ENCODE peak calls at places on chromosome 7, in six cellular contexts. Y is foreskin fibroblast, P is astrocyte of the cerebellum, T is H7, J is GM12878, K is astrocyte of the spinal cord. W is an unnamed sample.

GRCh38 chr7:155470686-155471638 is 13.0 kb downstream of the EN2 start:
- DNase-seq in Y (peak), P (no peak), T (peak), J (no peak), K (no peak), W (peak)

GRCh38 chr7:156950381-156950858 is 908 bp downstream of the NOM1 start:
- DNase-seq in Y (no peak), P (no peak), T (no peak), J (no peak), K (peak), W (no peak)

GRCh38 chr7:132783824-132784223 is 207.6 kb upstream of the PLXNA4 start:
- DNase-seq in Y (peak), P (peak), T (no peak), J (no peak), K (peak), W (no peak)

GRCh38 chr7:44057181-44057848 is 8.1 kb downstream of the PGAM2 start:
- DNase-seq in Y (no peak), P (no peak), T (peak), J (no peak), K (no peak), W (no peak)

GRCh38 chr7:88132725-88133124 is 87.1 kb downstream of the SRI start:
- DNase-seq in Y (no peak), P (no peak), T (no peak), J (peak), K (no peak), W (no peak)

GRCh38 chr7:1144269-1144771 is 15.7 kb downstream of the ZFAND2A start:
- DNase-seq in Y (peak), P (peak), T (peak), J (no peak), K (peak), W (no peak)

GRCh38 chr7:157442993-157443831 is 106.4 kb downstream of the DNAJB6 start:
- DNase-seq in Y (no peak), P (no peak), T (no peak), J (no peak), K (no peak), W (no peak)

GRCh38 chr7:22949944-22950343 is 64.0 kb downstream of the HYCC1 start:
- DNase-seq in Y (no peak), P (no peak), T (no peak), J (no peak), K (no peak), W (no peak)

GRCh38 chr7:132666786-132667185 is 90.5 kb upstream of the PLXNA4 start:
- DNase-seq in Y (peak), P (no peak), T (no peak), J (no peak), K (no peak), W (no peak)

GRCh38 chr7:66380285-66380888 is 175.3 kb downstream of the TPST1 start:
- DNase-seq in Y (peak), P (no peak), T (no peak), J (no peak), K (no peak), W (no peak)

GRCh38 chr7:64625114-64626082 is 40.5 kb upstream of the ZNF107 start:
- DNase-seq in Y (no peak), P (no peak), T (peak), J (no peak), K (no peak), W (no peak)

GRCh38 chr7:46152671-46153070 is 231.6 kb upstream of the IGFBP3 start:
- DNase-seq in Y (no peak), P (no peak), T (no peak), J (no peak), K (no peak), W (no peak)

GRCh38 chr7:73429218-73429617 is 4.4 kb upstream of the FZD9 start:
- DNase-seq in Y (peak), P (no peak), T (peak), J (no peak), K (peak), W (peak)

GRCh38 chr7:91892821-91893340 is 12.4 kb upstream of the MTERF1 start:
- DNase-seq in Y (peak), P (no peak), T (peak), J (no peak), K (peak), W (peak)

GRCh38 chr7:32073533-32073932 is 3.3 kb upstream of the PDE1C start:
- DNase-seq in Y (no peak), P (no peak), T (no peak), J (no peak), K (no peak), W (no peak)

GRCh38 chr7:132035517-132036362 is 479.3 kb upstream of the PODXL start:
- DNase-seq in Y (no peak), P (no peak), T (no peak), J (no peak), K (no peak), W (no peak)

GRCh38 chr7:32524631-32525030 is 29.3 kb downstream of the AVL9 start:
- DNase-seq in Y (no peak), P (no peak), T (no peak), J (no peak), K (no peak), W (no peak)

GRCh38 chr7:5997210-5997808 is 11.5 kb downstream of the PMS2 start:
- DNase-seq in Y (peak), P (peak), T (peak), J (no peak), K (peak), W (peak)

GRCh38 chr7:95718556-95719410 is 53.6 kb upstream of the DYNC1I1 start:
- DNase-seq in Y (peak), P (no peak), T (no peak), J (no peak), K (peak), W (peak)

GRCh38 chr7:31493714-31494181 is 20.1 kb upstream of the ITPRID1 start:
- DNase-seq in Y (no peak), P (no peak), T (peak), J (no peak), K (no peak), W (peak)

GRCh38 chr7:7535688-7536087 is at the start of gene COL28A1:
- DNase-seq in Y (no peak), P (peak), T (no peak), J (no peak), K (no peak), W (no peak)

GRCh38 chr7:73646785-73647724 is 20.6 kb upstream of the VPS37D start:
- DNase-seq in Y (no peak), P (no peak), T (no peak), J (no peak), K (no peak), W (no peak)

GRCh38 chr7:24323961-24324480 is 40.0 kb downstream of the NPY start:
- DNase-seq in Y (no peak), P (no peak), T (no peak), J (no peak), K (no peak), W (no peak)

GRCh38 chr7:24328050-24328449 is 44.1 kb downstream of the NPY start:
- DNase-seq in Y (no peak), P (no peak), T (no peak), J (no peak), K (no peak), W (no peak)

DNA sequence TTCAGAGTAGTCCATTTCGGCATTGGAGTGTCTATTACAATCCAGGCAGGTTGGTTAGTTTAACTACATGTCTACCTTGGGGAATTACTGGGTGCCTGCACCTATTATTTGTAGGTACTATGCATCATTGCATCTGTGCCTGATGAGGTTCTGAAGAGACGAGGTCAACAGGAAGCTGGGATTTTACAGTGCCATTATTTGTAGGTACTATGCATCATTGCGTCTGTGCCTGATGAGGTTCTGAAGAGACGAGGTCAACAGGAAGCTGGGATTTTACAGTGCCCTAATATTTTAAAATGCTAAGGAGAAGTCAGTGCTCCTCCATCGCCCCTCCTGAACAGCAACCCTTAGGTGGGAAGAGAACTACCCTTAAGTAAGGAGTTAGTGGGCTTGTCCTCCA is 41.7 kb downstream of the NPY start:
- DNase-seq in Y (no peak), P (no peak), T (no peak), J (peak), K (no peak), W (no peak)
- H3K4me3 ChIP-seq in Y (no peak), P (no peak), T (no peak), J (peak), K (no peak), W (no peak)

GRCh38 chr7:139989366-139990141 is 73.2 kb downstream of the PARP12 start:
- DNase-seq in Y (no peak), P (no peak), T (no peak), J (no peak), K (no peak), W (no peak)
- H3K4me3 ChIP-seq in Y (no peak), P (no peak), T (no peak), J (no peak), K (no peak), W (no peak)

GRCh38 chr7:27183682-27184341 is 1.2 kb downstream of the HOXA11 start:
- DNase-seq in Y (peak), P (no peak), T (peak), J (no peak), K (no peak), W (no peak)

GRCh38 chr7:27182285-27182827 is 2.7 kb downstream of the HOXA11 start:
- DNase-seq in Y (peak), P (no peak), T (peak), J (no peak), K (no peak), W (peak)

GRCh38 chr7:27181795-27182275 is 3.2 kb downstream of the HOXA11 start:
- DNase-seq in Y (peak), P (no peak), T (peak), J (no peak), K (no peak), W (no peak)

GRCh38 chr7:27184342-27185012 is 555 bp downstream of the HOXA11 start:
- DNase-seq in Y (peak), P (no peak), T (peak), J (no peak), K (no peak), W (peak)

DNA sequence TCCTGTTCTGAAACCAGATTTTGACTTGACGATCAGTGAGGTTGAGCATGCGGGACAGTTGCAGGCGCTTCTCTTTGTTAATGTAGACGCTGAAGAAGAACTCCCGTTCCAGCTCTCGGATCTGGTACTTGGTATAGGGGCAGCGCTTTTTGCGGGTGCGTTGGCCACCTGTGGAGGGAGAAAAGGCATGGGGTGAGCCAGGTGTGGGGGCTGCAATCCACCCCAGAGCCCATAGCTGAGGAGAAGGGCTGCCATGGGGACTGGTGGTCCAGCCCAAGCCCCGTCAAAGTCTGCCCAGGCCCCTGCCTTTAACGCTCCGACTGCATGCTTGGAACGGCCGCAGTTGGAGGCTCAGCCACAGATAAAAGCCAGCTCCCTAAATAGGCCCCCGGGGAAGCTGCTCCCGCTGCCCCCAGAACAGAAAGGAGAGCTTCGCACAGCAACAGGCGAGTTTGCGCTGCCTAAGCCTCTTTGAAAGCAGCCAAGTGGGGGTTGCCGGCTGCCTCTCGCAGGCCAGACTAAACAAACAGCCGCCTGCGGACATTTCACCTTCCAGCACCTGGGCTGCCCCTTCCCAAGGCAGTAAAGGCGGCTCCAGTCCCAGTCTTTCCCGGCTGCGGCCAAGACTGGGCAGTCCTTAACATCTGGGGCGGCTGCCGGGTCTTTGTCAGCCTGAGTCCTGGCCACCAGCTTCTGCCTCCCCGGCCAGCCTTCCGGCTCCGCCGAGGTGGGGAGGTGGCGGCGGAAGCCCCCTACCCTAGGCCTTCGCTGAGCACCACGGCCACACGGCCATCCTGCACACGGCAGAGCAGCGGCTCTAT is 2.0 kb downstream of the HOXA11 start:
- DNase-seq in Y (peak), P (no peak), T (peak), J (no peak), K (no peak), W (peak)
- H3K4me3 ChIP-seq in Y (peak), P (no peak), T (no peak), J (no peak), K (no peak), W (peak)

GRCh38 chr7:151448261-151449252 is 8.6 kb upstream of the CRYGN start:
- DNase-seq in Y (peak), P (no peak), T (peak), J (no peak), K (peak), W (peak)
- H3K4me3 ChIP-seq in Y (peak), P (peak), T (peak), J (peak), K (peak), W (peak)

GRCh38 chr7:82384051-82384464 is 59.5 kb downstream of the CACNA2D1 start:
- DNase-seq in Y (no peak), P (no peak), T (no peak), J (peak), K (no peak), W (no peak)
- H3K4me3 ChIP-seq in Y (no peak), P (no peak), T (no peak), J (no peak), K (no peak), W (no peak)

DNA sequence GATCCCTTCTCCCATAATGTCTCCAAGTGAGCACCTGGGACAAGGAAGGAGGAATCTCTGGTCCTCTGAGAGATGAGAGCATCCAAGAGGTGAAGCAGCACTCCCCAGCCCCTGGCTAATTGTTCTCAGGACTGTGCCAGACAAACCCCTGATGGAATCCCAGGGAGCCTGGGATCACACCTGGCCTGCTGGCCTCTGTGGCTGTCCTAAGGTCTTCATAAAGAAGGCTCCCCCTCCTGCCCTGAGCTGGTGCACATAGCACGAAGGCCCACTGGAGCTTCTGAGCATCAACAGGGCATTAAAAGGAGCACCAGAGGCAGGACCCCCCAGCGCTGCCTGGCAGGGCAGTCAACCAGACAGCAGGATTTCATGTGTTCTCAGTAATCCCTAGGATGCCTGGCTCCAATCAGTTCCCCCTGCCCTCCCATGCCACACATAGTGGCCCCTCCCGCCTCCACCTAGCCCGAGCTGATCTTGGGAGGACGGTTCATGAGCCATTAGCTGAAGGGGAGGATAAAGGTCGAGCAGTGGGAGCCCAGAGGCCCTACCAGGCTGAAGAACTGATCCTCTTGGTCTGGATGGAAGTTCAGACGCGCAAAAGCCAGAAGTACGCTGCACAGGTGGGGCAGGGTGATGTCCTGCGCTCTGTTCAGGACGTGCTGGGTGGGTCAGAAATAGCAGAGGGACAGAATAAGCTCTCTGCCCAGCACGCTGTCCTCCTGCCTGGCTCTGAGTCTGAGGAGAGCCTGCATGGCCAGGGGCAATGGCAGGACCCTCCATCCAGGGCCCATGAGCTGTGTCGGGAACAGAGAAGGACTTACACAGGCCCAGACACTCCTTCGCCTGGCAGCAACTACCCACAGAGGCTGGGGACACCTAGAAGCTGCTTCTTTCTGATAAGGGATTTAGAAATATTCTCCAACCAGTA is 8.4 kb downstream of the TBRG4 start:
- DNase-seq in Y (no peak), P (no peak), T (no peak), J (no peak), K (no peak), W (no peak)
- H3K4me3 ChIP-seq in Y (no peak), P (no peak), T (no peak), J (no peak), K (no peak), W (no peak)

DNA sequence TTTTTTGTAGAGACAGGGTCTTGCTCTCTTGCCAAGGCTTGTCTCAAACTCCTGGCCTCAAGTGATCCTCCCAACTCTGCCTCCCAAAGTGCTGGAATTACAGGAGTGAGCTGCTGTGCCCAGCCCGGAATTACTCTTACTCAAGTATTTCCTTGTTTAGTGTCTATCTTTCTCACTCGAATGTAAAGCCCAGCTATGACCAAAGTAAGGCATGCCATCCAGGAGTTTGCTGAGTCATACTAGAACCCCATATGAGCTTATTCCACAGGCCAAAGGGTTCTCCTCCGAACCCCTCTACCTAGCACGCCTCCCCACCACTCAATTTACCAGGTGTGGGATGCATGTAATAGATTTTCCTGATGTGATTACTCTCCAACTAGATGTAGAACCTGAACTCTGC is 166.6 kb upstream of the AUTS2 start:
- DNase-seq in Y (no peak), P (no peak), T (no peak), J (no peak), K (no peak), W (no peak)
- H3K4me3 ChIP-seq in Y (no peak), P (no peak), T (no peak), J (no peak), K (no peak), W (no peak)

DNA sequence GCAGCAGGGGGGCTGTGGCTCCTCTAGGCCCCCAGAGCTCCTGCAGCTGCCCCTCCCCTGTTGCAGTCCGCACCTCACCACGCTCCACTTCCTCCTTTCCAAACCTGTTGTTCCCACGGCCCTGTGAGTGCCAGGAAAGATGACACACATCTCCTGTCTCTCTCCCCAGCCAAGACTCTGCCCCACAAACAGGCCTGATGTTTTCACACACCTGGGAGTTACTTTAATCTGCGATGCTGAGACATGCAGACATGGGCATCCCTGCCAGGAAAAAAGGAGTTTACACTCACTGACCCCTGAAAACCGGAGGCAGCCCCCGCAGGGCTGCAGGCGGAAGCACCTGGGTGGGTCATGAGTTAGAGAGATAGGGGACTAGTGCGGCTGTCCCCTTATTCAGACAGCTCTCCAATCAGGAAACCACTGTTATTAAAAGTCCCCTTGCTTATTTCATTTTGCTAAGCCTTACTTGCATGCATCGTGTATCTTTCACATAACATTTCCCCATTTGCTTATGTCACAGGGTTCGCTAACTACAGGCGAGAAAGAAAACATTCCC is 106.4 kb upstream of the CARD11 start:
- DNase-seq in Y (no peak), P (no peak), T (no peak), J (no peak), K (no peak), W (no peak)
- H3K4me3 ChIP-seq in Y (no peak), P (no peak), T (no peak), J (no peak), K (no peak), W (no peak)

DNA sequence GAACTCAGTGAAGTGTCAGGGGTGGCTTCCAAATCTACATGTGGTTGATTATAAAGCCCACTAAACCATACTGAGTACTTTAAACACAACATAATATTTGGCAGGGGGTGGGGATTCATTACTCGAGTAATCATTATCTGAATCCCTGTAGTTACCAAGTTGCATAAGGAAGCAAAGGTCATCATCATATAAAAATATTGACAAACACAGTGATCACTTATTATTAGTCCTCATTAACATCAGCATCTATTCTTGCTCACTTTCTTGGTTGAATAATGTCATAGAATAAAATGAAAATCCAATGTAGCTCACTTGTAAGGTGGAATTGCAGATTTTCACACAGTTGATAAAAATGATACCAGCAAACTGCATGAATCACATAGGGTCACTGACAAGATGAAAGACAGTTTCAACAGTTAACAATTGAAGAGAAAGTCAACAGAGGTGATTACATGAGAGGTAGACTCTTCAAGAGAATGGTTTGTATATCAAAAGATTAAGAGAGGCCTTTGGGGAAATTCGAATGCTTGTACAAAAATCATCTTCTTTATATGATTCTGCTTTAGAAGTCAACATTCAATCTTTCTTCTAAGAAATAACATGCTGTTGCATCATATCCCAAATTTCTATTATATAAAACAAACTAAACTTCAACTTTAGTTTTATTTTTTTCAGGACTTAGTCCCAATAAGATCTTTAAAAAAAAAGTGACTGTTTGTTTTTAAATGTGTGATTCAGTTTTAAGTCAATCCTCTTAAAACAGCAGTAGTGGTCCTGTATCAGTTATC is 185.5 kb upstream of the KLF14 start:
- DNase-seq in Y (no peak), P (no peak), T (no peak), J (no peak), K (no peak), W (no peak)
- H3K4me3 ChIP-seq in Y (no peak), P (no peak), T (no peak), J (no peak), K (no peak), W (no peak)